ENCODE peak calls at places on chromosomes 6 and 20, in six cellular contexts. Y, B, M, V, G and Q are unnamed samples.

GRCh38 chr6:90413867-90414266 is 117.2 kb upstream of the BACH2 start:
- DNase-seq in Y (no peak), B (peak; percentile 85), M (peak; percentile 39), V (peak; percentile 69), G (no peak), Q (peak; percentile 63)

GRCh38 chr6:111417181-111417585 is 65.8 kb downstream of the REV3L start:
- DNase-seq in Y (no peak), B (no peak), M (no peak), V (no peak), G (peak; percentile 28), Q (no peak)

GRCh38 chr20:58712116-58712822 is 19.7 kb downstream of the NPEPL1 start:
- DNase-seq in Y (no peak), B (peak; percentile 1), M (no peak), V (no peak), G (peak; percentile 3), Q (peak; percentile 23)

GRCh38 chr20:58020656-58021454 is 207.6 kb downstream of the ANKRD60 start:
- DNase-seq in Y (no peak), B (no peak), M (no peak), V (no peak), G (no peak), Q (no peak)

GRCh38 chr6:155143610-155144106 is 120.2 kb upstream of the CLDN20 start:
- DNase-seq in Y (no peak), B (no peak), M (no peak), V (no peak), G (no peak), Q (no peak)

GRCh38 chr6:170203212-170203611 is 87.7 kb downstream of the DLL1 start:
- DNase-seq in Y (no peak), B (no peak), M (no peak), V (no peak), G (peak; percentile 3), Q (no peak)

GRCh38 chr20:11080010-11080409 is 406.2 kb upstream of the JAG1 start:
- DNase-seq in Y (no peak), B (no peak), M (no peak), V (no peak), G (no peak), Q (no peak)

GRCh38 chr20:41664584-41664983 is 46.4 kb upstream of the CHD6 start:
- DNase-seq in Y (no peak), B (no peak), M (no peak), V (no peak), G (no peak), Q (peak; percentile 34)

GRCh38 chr20:22001886-22002285 is 296.4 kb downstream of the PAX1 start:
- DNase-seq in Y (no peak), B (no peak), M (no peak), V (no peak), G (no peak), Q (no peak)

GRCh38 chr6:753486-753885 is 60.5 kb upstream of the EXOC2 start:
- DNase-seq in Y (no peak), B (no peak), M (no peak), V (no peak), G (no peak), Q (no peak)

GRCh38 chr6:14068133-14068532 is 49.4 kb upstream of the CD83 start:
- DNase-seq in Y (no peak), B (no peak), M (no peak), V (no peak), G (no peak), Q (no peak)

GRCh38 chr20:48153523-48153922 is 368.2 kb upstream of the SULF2 start:
- DNase-seq in Y (no peak), B (no peak), M (no peak), V (no peak), G (no peak), Q (peak; percentile 35)

GRCh38 chr6:119594907-119595306 is 245.3 kb upstream of the MAN1A1 start:
- DNase-seq in Y (no peak), B (no peak), M (no peak), V (no peak), G (no peak), Q (no peak)

GRCh38 chr20:51310216-51310615 is 232.3 kb downstream of the NFATC2 start:
- DNase-seq in Y (no peak), B (no peak), M (no peak), V (no peak), G (no peak), Q (no peak)

GRCh38 chr6:33410711-33411631 is at the start of gene PHF1:
- DNase-seq in Y (no peak), B (no peak), M (peak; percentile 78), V (peak; percentile 79), G (peak; percentile 76), Q (peak; percentile 89)

GRCh38 chr6:45661667-45662066 is 283.9 kb upstream of the SUPT3H start:
- DNase-seq in Y (no peak), B (no peak), M (no peak), V (no peak), G (no peak), Q (no peak)

GRCh38 chr20:12638633-12639360 is 370.0 kb upstream of the SPTLC3 start:
- DNase-seq in Y (no peak), B (no peak), M (no peak), V (no peak), G (no peak), Q (no peak)

GRCh38 chr6:62328607-62329006 is 42.6 kb upstream of the KHDRBS2 start:
- DNase-seq in Y (no peak), B (no peak), M (no peak), V (no peak), G (no peak), Q (no peak)